ENCODE peak calls at places on chromosomes 5 and 9, in four cellular contexts. O is smooth muscle cell of the brain vasculature; P is CD8-positive, alpha-beta memory T cell; V is activated gamma-delta T cell treated with Interleukin-2 at 50 U/mL for 16 hours. B is an unnamed sample.

GRCh38 chr5:61401726-61402125 is 69.7 kb downstream of the ZSWIM6 start:
- DNase-seq in O (no peak), P (no peak), V (no peak), B (no peak)

GRCh38 chr9:98182069-98182820 is 10.2 kb downstream of the CORO2A start:
- DNase-seq in O (no peak), P (no peak), V (no peak), B (peak; percentile 79)

GRCh38 chr9:128125575-128126354 is 1.8 kb downstream of the PTGES2 start:
- DNase-seq in O (no peak), P (no peak), V (no peak), B (peak; percentile 44)

GRCh38 chr9:89690334-89690912 is 85.6 kb downstream of the GADD45G start:
- DNase-seq in O (no peak), P (no peak), V (no peak), B (no peak)

GRCh38 chr5:104273725-104274124 is 711.1 kb upstream of the NUDT12 start:
- DNase-seq in O (no peak), P (no peak), V (no peak), B (no peak)

GRCh38 chr9:29939559-29939958 is 2366.3 kb upstream of the C9orf72 start:
- DNase-seq in O (no peak), P (no peak), V (no peak), B (no peak)

GRCh38 chr9:116058421-116058820 is 95.2 kb upstream of the PAPPA start:
- DNase-seq in O (no peak), P (no peak), V (no peak), B (no peak)

GRCh38 chr5:168311061-168311566 is 19.7 kb downstream of the WWC1 start:
- DNase-seq in O (no peak), P (no peak), V (no peak), B (peak; percentile 73)

GRCh38 chr5:132473019-132473531 is 17.5 kb downstream of the IRF1 start:
- DNase-seq in O (no peak), P (peak; percentile 89), V (peak; percentile 86), B (no peak)

GRCh38 chr5:112870976-112871375 is 9.9 kb downstream of the SRP19 start:
- DNase-seq in O (no peak), P (no peak), V (no peak), B (no peak)

GRCh38 chr9:124122321-124122720 is 110.8 kb downstream of the LHX2 start:
- DNase-seq in O (no peak), P (no peak), V (no peak), B (no peak)

GRCh38 chr5:157761690-157762611 is 18.4 kb downstream of the LSM11 start:
- DNase-seq in O (no peak), P (peak; percentile 24), V (peak; percentile 11), B (peak; percentile 67)

GRCh38 chr5:56737002-56737621 is 78.2 kb upstream of the MAP3K1 start:
- DNase-seq in O (no peak), P (no peak), V (peak; percentile 5), B (no peak)

GRCh38 chr5:61311056-61311455 is 21.0 kb upstream of the ZSWIM6 start:
- DNase-seq in O (no peak), P (no peak), V (no peak), B (peak; percentile 79)

GRCh38 chr5:96093890-96094381 is 132.3 kb upstream of the ELL2 start:
- DNase-seq in O (no peak), P (no peak), V (no peak), B (no peak)

GRCh38 chr5:2894347-2895135 is 143.1 kb upstream of the IRX2 start:
- DNase-seq in O (no peak), P (no peak), V (no peak), B (peak; percentile 56)

GRCh38 chr9:5231212-5231611 is at the start of gene INSL4:
- DNase-seq in O (no peak), P (no peak), V (no peak), B (no peak)